ENCODE peak calls at places on chromosomes 16 and 17, in nine cellular contexts. J, K, E, V, N, S, G, T and C are unnamed samples.

GRCh38 chr17:57406131-57406980 is 150.0 kb downstream of the MSI2 start:
- DNase-seq in J (no peak), K (no peak), E (peak), V (no peak), N (peak), S (peak), G (peak), T (no peak), C (no peak)

GRCh38 chr17:6643460-6644125 is 2.7 kb downstream of the TXNDC17 start:
- DNase-seq in J (peak), K (no peak), E (no peak), V (no peak), N (peak), S (no peak), G (no peak), T (no peak), C (no peak)

GRCh38 chr16:30417447-30418349 is 10.3 kb downstream of the ZNF771 start:
- DNase-seq in J (peak), K (peak), E (peak), V (peak), N (peak), S (peak), G (peak), T (peak), C (no peak)

GRCh38 chr16:82715833-82716232 is 89.1 kb downstream of the CDH13 start:
- DNase-seq in J (no peak), K (no peak), E (no peak), V (no peak), N (peak), S (no peak), G (no peak), T (no peak), C (no peak)

GRCh38 chr17:20988001-20988641 is 54.7 kb downstream of the USP22 start:
- DNase-seq in J (no peak), K (no peak), E (no peak), V (no peak), N (no peak), S (no peak), G (no peak), T (no peak), C (no peak)

GRCh38 chr17:67496286-67496685 is 119.2 kb downstream of the PITPNC1 start:
- DNase-seq in J (no peak), K (no peak), E (no peak), V (no peak), N (no peak), S (no peak), G (no peak), T (no peak), C (no peak)

GRCh38 chr17:82247175-82247823 is 18.5 kb downstream of the SLC16A3 start:
- DNase-seq in J (no peak), K (no peak), E (no peak), V (no peak), N (no peak), S (no peak), G (no peak), T (no peak), C (no peak)

GRCh38 chr17:34423978-34424813 is 61.2 kb upstream of the CCL1 start:
- DNase-seq in J (no peak), K (no peak), E (no peak), V (no peak), N (no peak), S (no peak), G (no peak), T (no peak), C (no peak)

GRCh38 chr16:1918890-1919679 is 870 bp upstream of the HS3ST6 start:
- DNase-seq in J (no peak), K (no peak), E (no peak), V (no peak), N (no peak), S (no peak), G (no peak), T (no peak), C (no peak)

GRCh38 chr16:72493681-72494415 is 321.9 kb upstream of the PMFBP1 start:
- DNase-seq in J (peak), K (no peak), E (no peak), V (no peak), N (peak), S (peak), G (no peak), T (no peak), C (no peak)

GRCh38 chr16:72946474-72947194 is 101.3 kb downstream of the ZFHX3 start:
- DNase-seq in J (no peak), K (no peak), E (no peak), V (no peak), N (no peak), S (no peak), G (no peak), T (no peak), C (no peak)

GRCh38 chr17:32275060-32276042 is 9.7 kb downstream of the RHBDL3 start:
- DNase-seq in J (peak), K (no peak), E (no peak), V (no peak), N (peak), S (no peak), G (no peak), T (no peak), C (peak)

GRCh38 chr16:83648347-83648746 is 159.4 kb upstream of the HSBP1 start:
- DNase-seq in J (no peak), K (no peak), E (no peak), V (no peak), N (no peak), S (no peak), G (no peak), T (no peak), C (no peak)

GRCh38 chr17:50133028-50133768 is 3.2 kb upstream of the SAMD14 start:
- DNase-seq in J (peak), K (no peak), E (peak), V (no peak), N (peak), S (peak), G (no peak), T (no peak), C (peak)

GRCh38 chr17:41343031-41343430 is 7.6 kb downstream of the KRT33A start:
- DNase-seq in J (no peak), K (no peak), E (no peak), V (no peak), N (no peak), S (no peak), G (no peak), T (no peak), C (no peak)

GRCh38 chr16:19644877-19645276 is 73.2 kb downstream of the KNOP1 start:
- DNase-seq in J (no peak), K (no peak), E (peak), V (no peak), N (no peak), S (no peak), G (peak), T (no peak), C (no peak)

GRCh38 chr17:55598495-55598894 is 87.2 kb upstream of the SMIM36 start:
- DNase-seq in J (no peak), K (no peak), E (no peak), V (no peak), N (no peak), S (no peak), G (no peak), T (no peak), C (no peak)

GRCh38 chr17:13952252-13952721 is 117.0 kb upstream of the COX10 start:
- DNase-seq in J (no peak), K (no peak), E (no peak), V (no peak), N (no peak), S (no peak), G (peak), T (no peak), C (no peak)

GRCh38 chr16:84545114-84545737 is 40.8 kb upstream of the MEAK7 start:
- DNase-seq in J (no peak), K (peak), E (no peak), V (no peak), N (no peak), S (no peak), G (no peak), T (no peak), C (no peak)

GRCh38 chr16:84228321-84228838 is 11.4 kb downstream of the KCNG4 start:
- DNase-seq in J (peak), K (no peak), E (peak), V (no peak), N (peak), S (no peak), G (peak), T (no peak), C (peak)

GRCh38 chr17:74870512-74870911 is 2.3 kb downstream of the FDXR start:
- DNase-seq in J (peak), K (no peak), E (peak), V (no peak), N (peak), S (no peak), G (no peak), T (no peak), C (no peak)

GRCh38 chr16:11535494-11535893 is 51.2 kb downstream of the LITAF start:
- DNase-seq in J (no peak), K (no peak), E (no peak), V (no peak), N (no peak), S (peak), G (no peak), T (no peak), C (no peak)

GRCh38 chr17:64635647-64636305 is 26.3 kb downstream of the SMURF2 start:
- DNase-seq in J (peak), K (no peak), E (no peak), V (no peak), N (peak), S (no peak), G (no peak), T (no peak), C (no peak)

GRCh38 chr16:86665319-86665675 is 86.9 kb downstream of the FOXL1 start:
- DNase-seq in J (peak), K (no peak), E (no peak), V (no peak), N (peak), S (no peak), G (no peak), T (no peak), C (no peak)

GRCh38 chr16:35559911-35560636 is 2100.7 kb downstream of the TP53TG3F start:
- DNase-seq in J (no peak), K (no peak), E (no peak), V (no peak), N (no peak), S (no peak), G (no peak), T (no peak), C (no peak)

GRCh38 chr17:76893623-76894358 is 25.6 kb downstream of the MGAT5B start:
- DNase-seq in J (no peak), K (no peak), E (no peak), V (no peak), N (no peak), S (no peak), G (peak), T (no peak), C (no peak)

GRCh38 chr17:5078106-5079028 is at the start of gene ZFP3:
- DNase-seq in J (peak), K (peak), E (peak), V (peak), N (peak), S (peak), G (peak), T (peak), C (peak)

GRCh38 chr16:11916524-11917285 is 949 bp upstream of the GSPT1 start:
- DNase-seq in J (peak), K (no peak), E (no peak), V (no peak), N (peak), S (peak), G (peak), T (peak), C (no peak)

GRCh38 chr16:84005391-84005790 is 37.2 kb downstream of the SLC38A8 start:
- DNase-seq in J (no peak), K (no peak), E (no peak), V (no peak), N (no peak), S (no peak), G (peak), T (no peak), C (no peak)

GRCh38 chr17:81648013-81648706 is 8.2 kb downstream of the PDE6G start:
- DNase-seq in J (no peak), K (no peak), E (no peak), V (no peak), N (peak), S (no peak), G (no peak), T (no peak), C (no peak)

GRCh38 chr17:47879028-47879585 is 16.9 kb upstream of the SP2 start:
- DNase-seq in J (peak), K (no peak), E (no peak), V (no peak), N (peak), S (no peak), G (no peak), T (no peak), C (no peak)